ENCODE peak calls at places on chromosome 1, in seven cellular contexts. N, B, U, V, H, K and M are unnamed samples. For H3K4me1, the result is how much of the 10 kb centered on the place peaks cover.

GRCh38 chr1:99811747-99812146 is 38.4 kb upstream of the AGL start:
- DNase-seq in N (no peak), B (no peak), U (no peak), V (no peak), H (no peak), K (no peak), M (no peak)

GRCh38 chr1:235613617-235614016 is 36.0 kb downstream of the GNG4 start:
- DNase-seq in N (no peak), B (no peak), U (no peak), V (no peak), H (peak), K (no peak), M (no peak)

GRCh38 chr1:6494627-6495026 is 3.2 kb upstream of the PLEKHG5 start:
- DNase-seq in N (no peak), B (no peak), U (no peak), V (no peak), H (no peak), K (no peak), M (no peak)

GRCh38 chr1:193104496-193104905 is 713 bp downstream of the GLRX2 start:
- DNase-seq in N (peak), B (peak), U (peak), V (peak), H (peak), K (peak), M (peak)

GRCh38 chr1:93437976-93438605 is 9.8 kb upstream of the FNBP1L start:
- DNase-seq in N (no peak), B (no peak), U (no peak), V (no peak), H (peak), K (peak), M (peak)

GRCh38 chr1:217718873-217719272 is 87.7 kb downstream of the SPATA17 start:
- DNase-seq in N (no peak), B (no peak), U (no peak), V (no peak), H (no peak), K (no peak), M (no peak)

GRCh38 chr1:18556364-18556763 is 74.3 kb upstream of the PAX7 start:
- DNase-seq in N (no peak), B (no peak), U (no peak), V (no peak), H (no peak), K (no peak), M (no peak)

GRCh38 chr1:114607223-114607622 is 25.8 kb upstream of the BCAS2 start:
- DNase-seq in N (no peak), B (no peak), U (no peak), V (no peak), H (no peak), K (no peak), M (no peak)

GRCh38 chr1:39842726-39843305 is 40.5 kb downstream of the TRIT1 start:
- DNase-seq in N (no peak), B (no peak), U (no peak), V (no peak), H (no peak), K (no peak), M (no peak)

GRCh38 chr1:36626435-36626834 is 143.7 kb upstream of the CSF3R start:
- DNase-seq in N (no peak), B (no peak), U (no peak), V (no peak), H (no peak), K (no peak), M (no peak)

GRCh38 chr1:119917304-119918055 is 21.2 kb upstream of the ADAM30 start:
- DNase-seq in N (no peak), B (no peak), U (no peak), V (no peak), H (no peak), K (no peak), M (no peak)

GRCh38 chr1:155871390-155871789 is 12.0 kb downstream of the SYT11 start:
- DNase-seq in N (peak), B (no peak), U (no peak), V (peak), H (peak), K (no peak), M (no peak)

GRCh38 chr1:114032271-114033218 is 53.3 kb downstream of the OLFML3 start:
- DNase-seq in N (no peak), B (no peak), U (no peak), V (no peak), H (peak), K (no peak), M (no peak)

GRCh38 chr1:183040600-183040999 is 17.4 kb downstream of the LAMC1 start:
- DNase-seq in N (no peak), B (no peak), U (no peak), V (no peak), H (no peak), K (no peak), M (no peak)

GRCh38 chr1:8625981-8626898 is 191.2 kb downstream of the RERE start:
- DNase-seq in N (no peak), B (no peak), U (no peak), V (no peak), H (peak), K (no peak), M (no peak)

GRCh38 chr1:36199934-36200741 is 24.1 kb upstream of the THRAP3 start:
- DNase-seq in N (no peak), B (no peak), U (no peak), V (no peak), H (no peak), K (no peak), M (no peak)

GRCh38 chr1:21781971-21782867 is 730 bp downstream of the USP48 start:
- DNase-seq in N (no peak), B (peak), U (no peak), V (peak), H (peak), K (peak), M (no peak)

GRCh38 chr1:88595355-88595754 is 88.7 kb upstream of the PKN2 start:
- DNase-seq in N (no peak), B (no peak), U (no peak), V (no peak), H (peak), K (peak), M (peak)

GRCh38 chr1:207938016-207938415 is 27.1 kb upstream of the CD34 start:
- DNase-seq in N (no peak), B (no peak), U (no peak), V (no peak), H (peak), K (no peak), M (no peak)

GRCh38 chr1:153260473-153260979 is 1.0 kb downstream of the LORICRIN start:
- DNase-seq in N (no peak), B (no peak), U (no peak), V (no peak), H (no peak), K (peak), M (peak)

GRCh38 chr1:221098462-221099406 is 219.5 kb downstream of the HLX start:
- DNase-seq in N (no peak), B (no peak), U (no peak), V (no peak), H (no peak), K (no peak), M (no peak)

GRCh38 chr1:203325004-203325417 is 19.7 kb downstream of the BTG2 start:
- DNase-seq in N (peak), B (no peak), U (no peak), V (peak), H (no peak), K (peak), M (no peak)
- H3K4me1 ChIP-seq in N (under half), B (half or more), U (under half), V (half or more), H (half or more), K (half or more), M (half or more)

GRCh38 chr1:25804244-25804963 is 4.4 kb downstream of the SELENON start:
- DNase-seq in N (no peak), B (no peak), U (no peak), V (no peak), H (no peak), K (no peak), M (no peak)
- H3K4me1 ChIP-seq in N (under half), B (half or more), U (under half), V (under half), H (under half), K (under half), M (under half)

GRCh38 chr1:214029796-214030195 is 42.0 kb downstream of the PROX1 start:
- DNase-seq in N (no peak), B (no peak), U (no peak), V (no peak), H (no peak), K (no peak), M (no peak)

GRCh38 chr1:214028999-214029406 is 41.2 kb downstream of the PROX1 start:
- DNase-seq in N (no peak), B (no peak), U (no peak), V (no peak), H (no peak), K (no peak), M (no peak)

GRCh38 chr1:214027498-214027897 is 39.7 kb downstream of the PROX1 start:
- DNase-seq in N (no peak), B (no peak), U (no peak), V (no peak), H (no peak), K (no peak), M (no peak)

GRCh38 chr1:214028095-214028494 is 40.3 kb downstream of the PROX1 start:
- DNase-seq in N (no peak), B (no peak), U (no peak), V (no peak), H (no peak), K (no peak), M (no peak)

DNA sequence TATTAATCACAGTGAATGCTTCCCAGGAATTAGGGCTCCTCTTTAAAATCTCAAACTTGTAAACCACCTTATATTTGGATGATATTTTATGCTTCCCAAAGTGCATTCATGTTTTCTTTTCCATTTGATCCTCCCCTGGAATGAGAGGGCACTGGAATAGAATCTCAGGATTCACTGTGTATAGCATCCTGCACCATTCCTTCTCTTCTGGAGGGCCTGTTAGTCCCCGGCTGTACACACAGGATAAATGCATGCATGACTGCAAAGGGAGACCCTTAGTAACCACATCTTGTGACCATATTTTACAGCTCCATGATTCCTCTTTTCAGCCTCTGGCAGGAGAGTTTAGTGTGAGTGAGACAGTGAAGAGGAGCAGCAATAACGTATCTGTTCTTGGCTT is 40.8 kb downstream of the PROX1 start:
- DNase-seq in N (no peak), B (no peak), U (no peak), V (no peak), H (no peak), K (no peak), M (no peak)
- H3K4me1 ChIP-seq in N (under half), B (under half), U (under half), V (under half), H (under half), K (under half), M (under half)

DNA sequence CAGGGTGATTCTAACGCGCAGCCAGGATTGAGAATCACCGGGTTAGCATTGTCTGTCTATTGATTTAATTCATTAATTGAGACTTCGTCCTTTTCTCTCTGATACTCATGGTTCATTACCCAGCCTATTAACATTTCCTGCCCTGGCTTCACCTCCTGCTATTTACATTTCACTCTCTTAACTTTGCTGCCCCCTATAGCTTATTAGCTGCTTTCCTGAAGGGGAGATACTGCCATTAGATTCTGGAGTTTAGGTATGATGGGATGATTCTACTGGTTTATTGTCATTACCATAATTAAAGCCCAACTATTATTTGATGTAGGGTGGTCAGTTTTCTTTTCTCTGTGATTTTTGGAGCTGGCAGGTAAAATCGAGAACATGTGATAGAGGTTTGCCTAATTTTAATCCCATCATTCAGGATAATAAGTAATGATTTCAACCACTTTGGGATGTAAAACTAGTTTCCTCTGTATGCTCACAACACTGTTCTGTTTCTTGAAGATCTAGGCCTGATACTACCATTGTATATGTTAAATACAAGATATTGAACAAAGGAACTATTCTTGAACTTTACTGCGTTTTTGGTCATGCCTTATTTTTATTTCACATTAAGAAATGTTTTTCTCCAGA is 6.4 kb downstream of the PPP2R5A start:
- DNase-seq in N (no peak), B (no peak), U (no peak), V (peak), H (peak), K (peak), M (peak)
- H3K4me1 ChIP-seq in N (under half), B (half or more), U (under half), V (under half), H (under half), K (half or more), M (under half)

GRCh38 chr1:53307037-53307436 is 20.8 kb downstream of the LRP8 start:
- DNase-seq in N (no peak), B (no peak), U (no peak), V (no peak), H (no peak), K (no peak), M (no peak)
- H3K4me1 ChIP-seq in N (under half), B (under half), U (under half), V (under half), H (under half), K (under half), M (under half)

GRCh38 chr1:28885472-28885877 is 28.9 kb upstream of the EPB41 start:
- DNase-seq in N (no peak), B (no peak), U (no peak), V (no peak), H (no peak), K (no peak), M (no peak)

GRCh38 chr1:28886731-28887417 is 27.5 kb upstream of the EPB41 start:
- DNase-seq in N (peak), B (peak), U (peak), V (peak), H (peak), K (peak), M (peak)

GRCh38 chr1:28887835-28888682 is 26.3 kb upstream of the EPB41 start:
- DNase-seq in N (peak), B (peak), U (peak), V (peak), H (peak), K (no peak), M (no peak)

GRCh38 chr1:28887418-28887834 is 26.9 kb upstream of the EPB41 start:
- DNase-seq in N (peak), B (peak), U (peak), V (peak), H (peak), K (peak), M (peak)

DNA sequence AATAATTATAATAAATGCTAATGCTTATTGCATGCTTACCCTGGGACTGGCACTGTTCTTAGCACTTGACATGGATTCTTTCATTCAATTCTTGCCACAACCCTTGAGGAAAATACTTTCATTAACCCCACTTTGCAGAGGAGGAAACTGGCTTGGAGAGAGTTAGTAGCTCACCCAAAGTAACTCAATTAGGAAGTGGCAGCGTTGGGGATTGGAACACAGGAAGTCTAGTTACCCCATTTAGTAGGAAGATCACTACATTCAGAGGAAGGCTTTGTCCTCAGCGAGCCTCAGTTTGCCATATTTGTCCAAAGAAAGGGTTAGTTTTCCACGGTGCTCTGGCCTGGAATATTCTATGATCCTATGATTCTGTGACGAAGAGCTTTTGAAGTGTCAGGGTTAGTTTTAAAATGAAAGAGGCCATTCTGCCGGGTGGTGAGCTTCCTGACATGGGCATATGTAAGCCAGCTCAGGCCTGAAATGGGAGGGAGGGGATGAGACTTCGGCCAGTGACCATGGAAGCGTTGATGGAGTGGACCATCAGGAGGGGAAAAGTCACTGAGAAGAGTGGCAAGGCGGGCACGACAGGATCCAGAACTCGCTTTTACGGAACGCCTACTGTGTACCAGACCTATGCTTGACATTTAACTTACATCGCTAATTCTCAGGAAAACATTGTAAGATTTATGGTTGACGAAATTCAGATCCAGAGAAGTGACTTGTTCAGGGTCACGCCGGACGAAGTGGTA is 28.2 kb upstream of the EPB41 start:
- DNase-seq in N (no peak), B (no peak), U (no peak), V (no peak), H (no peak), K (no peak), M (no peak)
- H3K4me1 ChIP-seq in N (under half), B (half or more), U (under half), V (under half), H (under half), K (half or more), M (under half)

DNA sequence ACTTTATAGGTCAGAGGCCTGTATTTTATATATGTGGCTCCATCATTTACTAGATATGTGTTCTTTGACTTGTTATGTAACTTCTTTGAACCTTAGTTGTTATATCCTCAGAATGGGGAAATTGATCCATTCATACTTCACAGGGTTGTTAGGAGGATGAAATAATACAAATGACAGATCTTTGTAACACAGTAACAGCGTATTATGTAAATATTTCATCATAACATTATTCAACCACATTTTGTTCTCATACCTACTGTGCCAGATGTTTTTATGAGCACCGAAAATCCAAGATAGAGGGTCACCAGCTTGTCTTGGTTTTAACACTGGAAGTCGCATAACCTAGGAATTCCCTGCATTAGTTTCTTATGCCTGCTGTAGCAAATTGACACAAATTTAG is 3.3 kb downstream of the SUCO start:
- DNase-seq in N (no peak), B (no peak), U (no peak), V (no peak), H (no peak), K (no peak), M (no peak)
- H3K4me1 ChIP-seq in N (under half), B (half or more), U (under half), V (under half), H (under half), K (half or more), M (under half)

GRCh38 chr1:107231291-107231690 is 90.5 kb downstream of the NTNG1 start:
- DNase-seq in N (no peak), B (no peak), U (no peak), V (no peak), H (no peak), K (no peak), M (no peak)

GRCh38 chr1:107228704-107229103 is 87.9 kb downstream of the NTNG1 start:
- DNase-seq in N (no peak), B (no peak), U (no peak), V (no peak), H (no peak), K (no peak), M (no peak)

GRCh38 chr1:107230121-107230520 is 89.3 kb downstream of the NTNG1 start:
- DNase-seq in N (no peak), B (no peak), U (no peak), V (no peak), H (no peak), K (no peak), M (no peak)

GRCh38 chr1:107229711-107230110 is 88.9 kb downstream of the NTNG1 start:
- DNase-seq in N (no peak), B (no peak), U (no peak), V (no peak), H (no peak), K (no peak), M (no peak)

DNA sequence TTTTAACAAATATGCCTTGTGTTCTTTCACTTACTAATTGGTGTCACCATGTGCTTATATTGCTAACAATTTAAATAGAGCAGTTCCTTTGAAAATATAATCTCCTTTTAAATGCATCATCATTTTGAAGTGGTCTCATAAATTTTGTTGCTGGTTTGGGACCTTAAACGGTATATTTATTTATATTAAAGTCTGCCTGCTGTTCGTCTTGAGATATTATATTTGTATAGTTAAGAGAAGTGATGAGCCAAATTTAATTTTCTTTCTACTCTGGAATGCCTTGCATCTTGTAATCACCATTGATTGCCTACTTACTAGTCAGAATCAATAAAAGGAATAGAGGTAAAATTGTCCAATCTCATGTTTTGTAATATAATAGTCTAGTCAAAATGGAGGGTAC is 91.6 kb downstream of the NTNG1 start:
- DNase-seq in N (no peak), B (no peak), U (no peak), V (no peak), H (no peak), K (no peak), M (no peak)
- H3K4me1 ChIP-seq in N (under half), B (under half), U (under half), V (under half), H (under half), K (under half), M (under half)

GRCh38 chr1:27868556-27868931 is 3.8 kb upstream of the THEMIS2 start:
- DNase-seq in N (no peak), B (no peak), U (no peak), V (no peak), H (no peak), K (no peak), M (no peak)
- H3K4me1 ChIP-seq in N (under half), B (under half), U (under half), V (under half), H (under half), K (half or more), M (under half)

DNA sequence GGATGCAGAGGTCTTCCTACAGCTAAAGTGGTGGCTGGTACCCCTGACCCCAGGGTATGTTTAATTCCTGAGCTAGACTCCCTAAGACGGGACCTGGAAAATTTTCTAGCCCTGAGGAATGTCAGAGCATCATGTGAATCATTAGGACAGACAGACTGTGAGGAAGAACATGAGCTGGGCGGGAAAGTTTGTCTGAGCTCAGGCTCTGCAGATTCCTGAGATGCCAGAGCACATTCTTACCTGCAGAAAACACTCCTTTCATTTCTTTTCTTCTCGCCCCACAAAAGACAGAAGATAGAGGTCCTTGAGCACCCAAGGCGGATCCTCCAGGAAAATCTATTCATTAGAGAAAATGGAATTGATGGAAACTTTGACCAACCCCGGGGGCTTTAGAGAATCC is 6.5 kb downstream of the CAPN2 start:
- DNase-seq in N (no peak), B (no peak), U (no peak), V (no peak), H (no peak), K (no peak), M (no peak)
- H3K4me1 ChIP-seq in N (under half), B (half or more), U (under half), V (under half), H (half or more), K (half or more), M (under half)